ENCODE peak calls at places on chromosome 3, in four cellular contexts. B, A, U and I are unnamed samples.

GRCh38 chr3:192060160-192060783 is 599.3 kb downstream of the PYDC2 start:
- DNase-seq in A (no peak), B (no peak), U (no peak), I (no peak)

GRCh38 chr3:57179580-57180410 is 14.6 kb upstream of the IL17RD start:
- DNase-seq in B (peak), A (no peak), U (no peak), I (peak)

GRCh38 chr3:11583638-11584046 is 60.1 kb downstream of the VGLL4 start:
- DNase-seq in U (peak), B (no peak), A (no peak), I (peak)

GRCh38 chr3:55486857-55487375 is at the start of gene WNT5A:
- DNase-seq in A (peak), B (peak), U (peak), I (peak)

GRCh38 chr3:66053009-66053782 is 14.5 kb upstream of the MAGI1 start:
- DNase-seq in U (no peak), A (peak), B (peak), I (no peak)

GRCh38 chr3:63934484-63934883 is 22.3 kb upstream of the SCAANT1 start:
- DNase-seq in B (no peak), U (no peak), A (no peak), I (no peak)

GRCh38 chr3:49689046-49689886 is at the start of the genes MST1 and RNF123:
- DNase-seq in B (peak), A (peak), U (peak), I (peak)

GRCh38 chr3:158725348-158725966 is 6.8 kb downstream of the RARRES1 start:
- DNase-seq in U (peak), B (peak), A (no peak), I (peak)

GRCh38 chr3:78893161-78893560 is 874.6 kb downstream of the ROBO1 start:
- DNase-seq in U (no peak), B (no peak), A (no peak), I (no peak)

GRCh38 chr3:37346227-37347005 is 172.0 kb upstream of the LRRFIP2 start:
- DNase-seq in U (no peak), B (no peak), A (no peak), I (no peak)

GRCh38 chr3:152460936-152461335 is 192.2 kb downstream of the MBNL1 start:
- DNase-seq in U (no peak), B (peak), A (no peak), I (no peak)

GRCh38 chr3:30166535-30166934 is 439.9 kb upstream of the TGFBR2 start:
- DNase-seq in U (no peak), A (no peak), B (no peak), I (no peak)

GRCh38 chr3:128804817-128805166 is 74.6 kb upstream of the ACAD9 start:
- DNase-seq in U (no peak), A (no peak), B (no peak), I (no peak)

GRCh38 chr3:130961458-130961857 is 65.2 kb downstream of the ASTE1 start:
- DNase-seq in U (no peak), B (no peak), A (no peak), I (no peak)

GRCh38 chr3:23203651-23204111 is 554 bp downstream of the UBE2E2 start:
- DNase-seq in A (peak), U (peak), B (peak), I (peak)

GRCh38 chr3:14458434-14459280 is 56.3 kb downstream of the SLC6A6 start:
- DNase-seq in B (no peak), A (no peak), U (no peak), I (peak)

GRCh38 chr3:116034797-116035196 is 410.5 kb downstream of the LSAMP start:
- DNase-seq in B (no peak), U (no peak), A (no peak), I (no peak)

GRCh38 chr3:72265250-72265649 is 480.3 kb upstream of the PROK2 start:
- DNase-seq in U (no peak), A (no peak), B (peak), I (no peak)

GRCh38 chr3:39457361-39457760 is 10.1 kb upstream of the MOBP start:
- DNase-seq in A (no peak), U (no peak), B (no peak), I (no peak)

GRCh38 chr3:159187706-159188105 is 385.9 kb downstream of the MFSD1 start:
- DNase-seq in B (no peak), A (no peak), U (no peak), I (no peak)

GRCh38 chr3:184157206-184157605 is 2.0 kb downstream of the DVL3 start:
- DNase-seq in A (no peak), U (no peak), B (no peak), I (no peak)

GRCh38 chr3:133745981-133746721 is at the start of gene TF:
- DNase-seq in A (no peak), U (no peak), B (peak), I (no peak)

GRCh38 chr3:42117175-42118008 is 26.2 kb downstream of the TRAK1 start:
- DNase-seq in U (no peak), B (peak), A (peak), I (peak)

GRCh38 chr3:12477256-12477655 is 7.0 kb upstream of the TSEN2 start:
- DNase-seq in A (no peak), B (no peak), U (no peak), I (no peak)

GRCh38 chr3:14170569-14171159 is 7.7 kb downstream of the XPC start:
- DNase-seq in U (peak), B (peak), A (no peak), I (peak)

GRCh38 chr3:171569571-171570132 is 109.4 kb upstream of the TNIK start:
- DNase-seq in U (no peak), A (no peak), B (no peak), I (no peak)
- TF ChIP-seq CTCF in U (no peak), A (no peak), B (no peak), I (peak)

GRCh38 chr3:44418549-44418948 is 58.9 kb downstream of the ZNF445 start:
- DNase-seq in B (no peak), A (no peak), U (no peak), I (no peak)
- TF ChIP-seq CTCF in B (peak), A (peak), U (no peak), I (no peak)

DNA sequence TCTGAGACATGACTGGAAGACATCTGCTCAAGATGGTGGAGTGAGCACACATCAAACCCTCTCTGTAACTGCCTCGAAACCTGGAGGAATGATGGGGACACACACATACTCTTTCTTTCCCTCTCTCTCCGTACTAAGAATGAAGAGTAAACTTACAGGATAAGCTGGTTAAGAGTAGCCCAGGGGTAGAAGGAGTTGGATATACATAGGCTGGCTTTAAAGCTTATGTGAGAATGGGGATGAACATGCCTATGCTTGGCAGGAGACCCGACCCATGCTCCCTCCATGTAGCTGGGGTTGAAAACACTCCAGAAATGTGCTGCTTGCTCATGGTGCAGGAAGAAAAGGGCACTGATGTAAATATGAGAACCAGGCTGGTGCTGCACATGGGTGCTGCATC is 68.9 kb downstream of the IL20RB start:
- DNase-seq in U (no peak), B (no peak), A (no peak), I (no peak)
- TF ChIP-seq CTCF in U (no peak), B (no peak), A (no peak), I (no peak)

GRCh38 chr3:178019645-178020044 is 516.6 kb upstream of the KCNMB2 start:
- DNase-seq in A (no peak), U (no peak), B (no peak), I (no peak)

DNA sequence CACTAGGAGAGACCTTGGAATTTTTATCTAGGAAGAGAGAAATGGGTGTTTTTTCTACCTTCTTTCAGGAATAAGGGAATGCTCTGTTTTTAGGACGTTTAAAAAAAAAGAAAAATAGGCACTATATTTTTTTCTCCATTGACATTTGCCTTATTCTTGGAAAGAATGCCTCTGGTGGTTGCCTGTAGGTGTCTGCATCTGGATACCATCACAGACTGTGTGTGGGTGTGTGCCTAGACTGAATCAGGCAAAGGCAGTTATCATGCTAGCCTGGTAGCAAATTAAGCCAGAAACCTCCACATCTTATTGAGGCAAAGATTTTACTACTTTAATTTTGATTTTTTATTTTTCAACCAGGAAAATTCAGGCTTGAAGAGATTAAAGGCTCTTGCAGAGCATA is 513.6 kb upstream of the KCNMB2 start:
- DNase-seq in A (no peak), U (no peak), B (peak), I (no peak)
- TF ChIP-seq CTCF in A (no peak), U (no peak), B (no peak), I (no peak)

GRCh38 chr3:45968149-45968548 is 24.9 kb downstream of the CXCR6 start:
- DNase-seq in A (no peak), B (no peak), U (no peak), I (no peak)

GRCh38 chr3:45965281-45966052 is 22.2 kb downstream of the CXCR6 start:
- DNase-seq in B (no peak), U (no peak), A (no peak), I (no peak)

GRCh38 chr3:45966969-45967640 is 23.8 kb downstream of the CXCR6 start:
- DNase-seq in B (no peak), U (no peak), A (no peak), I (no peak)

GRCh38 chr3:45967724-45968123 is 24.5 kb downstream of the CXCR6 start:
- DNase-seq in U (no peak), B (no peak), A (no peak), I (no peak)

GRCh38 chr3:45966371-45966780 is 23.1 kb downstream of the CXCR6 start:
- DNase-seq in B (no peak), A (no peak), U (no peak), I (no peak)
- TF ChIP-seq CTCF in B (no peak), A (no peak), U (no peak), I (no peak)

GRCh38 chr3:70064194-70064787 is 64.8 kb downstream of the SAMMSON start:
- DNase-seq in B (peak), A (no peak), U (peak), I (peak)
- TF ChIP-seq CTCF in B (peak), A (peak), U (peak), I (peak)

DNA sequence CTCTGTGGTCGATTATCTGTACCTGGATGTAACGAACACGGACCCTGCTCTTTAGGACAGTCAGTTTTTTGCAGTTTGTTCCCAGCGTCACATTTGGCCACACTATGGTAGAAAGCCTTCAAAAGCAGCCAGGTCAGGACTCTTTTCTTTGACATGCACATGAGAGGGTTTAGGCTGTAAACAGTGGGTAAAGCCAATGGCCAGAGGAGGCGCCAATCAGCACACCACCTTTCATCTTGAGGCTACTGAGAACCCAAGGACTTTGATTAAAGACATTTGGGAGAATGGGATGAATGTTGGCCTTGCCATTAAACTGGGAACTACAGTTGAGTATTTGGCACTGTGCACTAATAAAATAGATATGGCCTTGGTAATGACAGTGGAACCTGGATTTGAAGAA is 225.9 kb downstream of the OXSM start:
- DNase-seq in A (no peak), B (no peak), U (no peak), I (no peak)
- TF ChIP-seq CTCF in A (no peak), B (no peak), U (no peak), I (no peak)

DNA sequence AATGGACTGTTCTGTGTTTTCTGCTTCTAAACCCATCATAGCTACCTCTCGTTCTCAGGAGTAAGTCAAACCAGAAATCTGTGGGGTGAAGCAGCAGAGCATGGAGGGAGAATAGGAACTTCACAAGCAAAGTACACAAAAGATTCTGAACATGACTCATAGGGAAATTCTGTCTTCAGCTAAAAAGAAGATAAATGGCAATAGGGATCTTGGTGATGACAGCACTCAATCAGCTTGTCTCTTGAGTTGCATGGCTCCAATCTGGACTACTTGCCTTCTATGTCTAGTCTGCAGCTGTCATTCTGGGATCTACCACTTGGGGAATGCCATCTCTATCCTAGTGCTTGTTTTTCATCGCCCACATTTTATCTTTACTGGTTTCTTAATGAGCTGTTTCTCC is 13.5 kb upstream of the GRAMD1C start:
- DNase-seq in B (peak), A (no peak), U (no peak), I (peak)
- TF ChIP-seq CTCF in B (peak), A (no peak), U (no peak), I (peak)

DNA sequence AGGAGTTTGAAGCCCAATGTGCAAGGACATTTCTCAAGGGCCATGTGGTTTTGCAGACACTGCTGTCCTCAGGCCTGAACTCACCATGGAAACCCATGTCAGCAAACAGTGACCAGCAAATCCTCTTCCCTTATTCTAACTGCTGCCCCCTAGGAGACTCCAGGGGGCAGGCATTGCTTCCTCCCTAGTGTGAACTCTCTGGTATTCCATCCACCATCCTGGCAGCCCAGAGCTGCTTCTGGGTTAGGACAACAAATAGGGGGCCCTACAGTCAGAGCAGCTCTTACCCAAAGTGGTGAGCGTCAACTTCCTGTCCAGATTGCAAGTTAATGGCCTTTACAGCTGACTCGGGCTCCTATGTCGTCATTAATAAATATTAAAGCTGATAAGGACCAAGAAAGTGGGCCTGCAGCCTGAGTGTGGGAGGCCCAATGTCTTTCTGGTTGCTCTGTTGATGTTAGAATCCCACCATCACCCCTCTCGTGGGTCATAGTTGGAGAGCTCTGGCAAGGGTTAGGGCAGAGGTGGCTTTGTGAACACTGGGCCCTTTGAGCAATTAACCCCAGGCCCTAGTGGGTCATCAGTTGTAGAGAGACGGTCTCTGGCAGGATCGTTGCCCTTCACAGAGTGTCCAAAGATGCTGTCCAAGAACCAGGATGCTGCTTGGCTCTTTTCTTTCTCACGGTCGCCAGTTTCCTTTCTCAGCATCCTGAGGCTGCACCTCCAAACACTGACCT is 41.5 kb downstream of the TGM4 start:
- DNase-seq in B (peak), A (no peak), U (no peak), I (no peak)
- TF ChIP-seq CTCF in B (peak), A (peak), U (no peak), I (no peak)